ENCODE peak calls at places on chromosome 7, in four cellular contexts. T, N, I and H are unnamed samples. For H3K9me3, the result is how much of the 10 kb centered on the place peaks cover.

GRCh38 chr7:71137479-71137878 is 5.5 kb downstream of the GALNT17 start:
- DNase-seq in N (no peak), T (no peak), I (no peak), H (no peak)

GRCh38 chr7:27799212-27799611 is 59.2 kb downstream of the TAX1BP1 start:
- DNase-seq in N (no peak), T (no peak), I (no peak), H (no peak)

GRCh38 chr7:115208710-115209540 is 287.0 kb downstream of the MDFIC start:
- DNase-seq in N (no peak), T (no peak), I (no peak), H (no peak)

GRCh38 chr7:155557778-155558177 is 11.4 kb upstream of the CNPY1 start:
- DNase-seq in I (no peak), T (no peak), N (no peak), H (no peak)

GRCh38 chr7:150450491-150450992 is at the start of gene GIMAP8:
- DNase-seq in N (peak), I (peak), T (no peak), H (peak)

GRCh38 chr7:40866601-40867000 is 731.8 kb downstream of the SUGCT start:
- DNase-seq in T (no peak), I (no peak), N (no peak), H (no peak)

GRCh38 chr7:22395222-22395621 is 38.3 kb upstream of the RAPGEF5 start:
- DNase-seq in I (no peak), T (no peak), N (no peak), H (no peak)

GRCh38 chr7:105650382-105650729 is 69.1 kb upstream of the EFCAB10 start:
- DNase-seq in I (no peak), T (no peak), N (no peak), H (no peak)

GRCh38 chr7:25851332-25852248 is 300.4 kb upstream of the NFE2L3 start:
- DNase-seq in N (no peak), T (peak), I (peak), H (no peak)

GRCh38 chr7:45146531-45147379 is 10.8 kb upstream of the RAMP3 start:
- DNase-seq in N (no peak), T (no peak), I (no peak), H (no peak)

GRCh38 chr7:31724696-31725095 is 37.7 kb downstream of the PPP1R17 start:
- DNase-seq in N (no peak), T (no peak), I (no peak), H (no peak)

GRCh38 chr7:37945336-37945735 is 24.9 kb downstream of the EPDR1 start:
- DNase-seq in T (no peak), I (no peak), N (no peak), H (no peak)

GRCh38 chr7:69654849-69655707 is 56.8 kb downstream of the AUTS2 start:
- DNase-seq in T (no peak), N (no peak), I (no peak), H (no peak)

GRCh38 chr7:113113912-113114311 is 4.4 kb downstream of the SMIM30 start:
- DNase-seq in T (no peak), I (no peak), N (no peak), H (no peak)

GRCh38 chr7:7969306-7970112 is 913 bp downstream of the GLCCI1 start:
- DNase-seq in N (peak), T (peak), I (peak), H (peak)

GRCh38 chr7:152909683-152910544 is 150.4 kb downstream of the ACTR3B start:
- DNase-seq in I (no peak), T (no peak), N (no peak), H (no peak)

GRCh38 chr7:66696774-66697191 is 43.8 kb upstream of the RABGEF1 start:
- DNase-seq in T (no peak), I (no peak), N (no peak), H (no peak)

GRCh38 chr7:5429253-5429856 is 5.7 kb upstream of the TNRC18 start:
- DNase-seq in T (peak), I (peak), N (no peak), H (no peak)

GRCh38 chr7:114939484-114940097 is 17.7 kb downstream of the MDFIC start:
- DNase-seq in I (no peak), T (no peak), N (no peak), H (peak)

GRCh38 chr7:47600199-47601118 is 18.5 kb upstream of the TNS3 start:
- DNase-seq in N (no peak), I (peak), T (no peak), H (no peak)

GRCh38 chr7:50145801-50146338 is 52.8 kb upstream of the ZPBP start:
- DNase-seq in N (no peak), I (no peak), T (no peak), H (no peak)

GRCh38 chr7:115249080-115249479 is 327.2 kb downstream of the MDFIC start:
- DNase-seq in N (no peak), I (no peak), T (no peak), H (no peak)

GRCh38 chr7:13778967-13779366 is 210.5 kb downstream of the ETV1 start:
- DNase-seq in T (no peak), I (no peak), N (no peak), H (no peak)

GRCh38 chr7:116449950-116450349 is 49.6 kb upstream of the CAV2 start:
- DNase-seq in T (no peak), I (no peak), N (no peak), H (no peak)

GRCh38 chr7:66198461-66198860 is 6.7 kb upstream of the TPST1 start:
- DNase-seq in I (no peak), T (no peak), N (no peak), H (no peak)

GRCh38 chr7:151415375-151416112 is 5.7 kb upstream of the WDR86 start:
- DNase-seq in N (no peak), I (no peak), T (no peak), H (no peak)

GRCh38 chr7:104005197-104005596 is 15.7 kb upstream of the RELN start:
- DNase-seq in T (no peak), I (no peak), N (no peak), H (no peak)

DNA sequence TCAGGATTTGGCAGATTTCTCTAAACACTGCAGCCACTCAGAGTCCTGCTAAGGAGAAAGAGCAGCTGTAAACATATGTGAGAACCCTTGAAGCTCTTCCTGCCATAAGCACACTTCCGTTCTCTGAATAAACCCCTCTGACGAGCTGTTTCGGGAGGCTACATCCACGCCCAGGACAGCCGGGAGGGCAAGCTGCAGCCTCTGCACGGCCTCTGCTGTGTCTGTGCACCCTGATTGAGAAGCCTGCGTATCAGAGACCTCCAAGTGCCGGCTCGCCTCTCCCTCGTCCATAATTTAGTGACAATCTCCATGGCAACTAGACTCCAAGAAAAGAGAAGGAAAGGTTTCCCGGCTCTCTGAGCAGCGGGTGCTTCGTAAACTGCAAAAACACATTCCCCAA is 114.4 kb downstream of the PTPRN2 start:
- DNase-seq in N (no peak), T (no peak), I (no peak), H (no peak)
- H3K9me3 ChIP-seq in N (under half), T (under half), I (under half), H (under half)

GRCh38 chr7:471866-472639 is 47.6 kb downstream of the PDGFA start:
- DNase-seq in N (no peak), I (peak), T (peak), H (peak)
- H3K9me3 ChIP-seq in N (under half), I (under half), T (under half), H (under half)

DNA sequence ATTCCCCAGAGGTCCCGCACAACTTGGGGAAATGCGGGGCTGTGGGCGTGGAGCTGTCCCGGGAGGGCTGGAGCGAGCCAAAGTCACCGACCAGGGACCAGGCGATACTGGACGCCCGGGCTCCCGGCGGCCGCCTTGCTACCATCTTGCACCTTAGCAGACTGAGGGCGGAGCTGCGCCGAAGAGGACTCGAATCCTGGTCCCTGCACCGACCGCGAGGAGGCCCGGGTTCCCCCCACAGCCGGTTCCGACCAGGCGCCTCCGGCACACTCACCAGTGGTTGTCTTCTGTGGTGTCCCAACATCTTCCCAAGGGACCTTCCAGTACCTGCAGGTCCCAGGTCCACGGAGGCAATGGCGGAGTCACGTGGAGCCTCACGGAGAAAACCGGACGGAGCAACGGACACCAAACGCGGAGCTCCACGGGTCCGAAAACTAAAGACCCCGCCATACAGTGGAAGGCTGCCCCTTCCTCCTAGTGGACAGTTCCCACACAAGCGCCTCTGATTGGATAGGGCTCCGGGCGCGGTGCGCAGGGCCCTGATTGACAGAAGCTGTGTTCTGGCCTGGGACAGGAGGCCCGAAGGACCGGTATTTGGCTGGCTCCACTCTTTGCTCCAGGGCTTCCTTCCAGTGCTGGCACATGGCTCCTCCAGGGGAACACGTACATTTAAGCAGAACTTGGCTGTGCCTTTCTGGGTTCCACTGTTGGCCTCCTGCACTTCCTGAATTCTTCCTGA is 124.6 kb upstream of the ZNF479 start:
- DNase-seq in N (no peak), I (no peak), T (no peak), H (no peak)
- H3K9me3 ChIP-seq in N (under half), I (under half), T (under half), H (under half)

DNA sequence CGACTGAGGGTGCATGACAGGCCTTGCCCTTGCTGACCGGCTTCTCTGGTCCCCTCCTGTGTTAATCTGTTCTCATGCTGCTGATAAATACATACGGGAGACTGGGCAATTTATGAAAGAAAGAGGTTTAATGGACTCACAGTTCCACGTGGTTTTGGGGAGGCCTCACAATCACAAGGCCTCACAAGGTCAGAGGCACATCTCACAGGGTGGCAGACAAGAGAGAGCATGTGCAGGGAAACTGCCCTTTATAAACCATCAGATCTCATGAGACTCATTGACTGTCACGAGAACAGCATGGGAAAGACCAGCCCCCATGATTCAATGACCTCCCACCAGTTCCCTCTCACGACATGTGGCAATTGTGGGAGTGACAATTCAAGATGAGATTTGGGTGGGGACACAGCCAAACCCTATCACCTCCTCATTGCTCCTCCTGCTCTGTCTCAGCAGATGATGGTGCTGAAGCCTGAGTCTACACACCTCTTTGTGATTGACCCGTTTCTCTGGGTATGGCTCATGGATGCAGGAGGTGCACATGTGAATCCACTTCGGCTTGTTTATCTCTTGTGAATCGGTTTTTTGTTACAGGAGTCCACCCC is 547.8 kb downstream of the DNAJB6 start:
- DNase-seq in I (no peak), T (no peak), N (no peak), H (no peak)
- H3K9me3 ChIP-seq in I (under half), T (under half), N (under half), H (under half)

GRCh38 chr7:132656846-132657776 is 80.8 kb upstream of the PLXNA4 start:
- DNase-seq in I (no peak), T (no peak), N (no peak), H (no peak)
- H3K9me3 ChIP-seq in I (under half), T (under half), N (under half), H (under half)